ENCODE peak calls at places on chromosomes 7 and 10, in ten cellular contexts. Z is GM12865, L is mammary epithelial cell, J is SK-N-SH, M is endothelial cell, N is IMR-90, R is cardiac muscle cell, B is fibroblast of mammary gland, X is cardiac fibroblast, E is glutamatergic neuron. F is an unnamed sample.

GRCh38 chr10:127569210-127569609 is 20.1 kb downstream of the NPS start:
- DNase-seq in N (no peak), B (no peak), Z (no peak), X (no peak), R (no peak), L (no peak), M (no peak), J (no peak), E (no peak), F (no peak)

GRCh38 chr7:1536768-1537630 is 6.5 kb downstream of the MAFK start:
- DNase-seq in E (peak), J (peak), X (peak), L (peak), Z (no peak), B (peak), M (peak), R (peak), N (peak), F (peak)

GRCh38 chr10:110861930-110862677 is 9.6 kb upstream of the PDCD4 start:
- DNase-seq in B (peak), M (no peak), L (peak), X (no peak), E (no peak), Z (no peak), R (no peak), J (no peak), N (no peak), F (no peak)

GRCh38 chr10:44380829-44381600 is 3.9 kb downstream of the CXCL12 start:
- DNase-seq in E (no peak), Z (no peak), J (peak), L (no peak), N (no peak), B (no peak), X (no peak), M (no peak), R (no peak), F (no peak)

GRCh38 chr10:80196270-80196949 is 8.9 kb downstream of the ANXA11 start:
- DNase-seq in X (no peak), L (peak), R (peak), J (no peak), N (peak), M (no peak), E (no peak), B (peak), Z (peak), F (no peak)

GRCh38 chr7:2796358-2797352 is 47.5 kb downstream of the GNA12 start:
- DNase-seq in J (no peak), M (no peak), X (peak), N (peak), E (no peak), L (no peak), B (peak), Z (no peak), R (no peak), F (no peak)

GRCh38 chr10:60828489-60828852 is 50.2 kb downstream of the CDK1 start:
- DNase-seq in B (no peak), L (no peak), N (peak), E (no peak), M (no peak), J (no peak), Z (no peak), X (peak), R (no peak), F (no peak)

GRCh38 chr10:132632091-132632561 is 94.5 kb downstream of the INPP5A start:
- DNase-seq in L (no peak), J (no peak), E (peak), R (peak), B (no peak), N (no peak), Z (no peak), M (no peak), X (no peak), F (no peak)

GRCh38 chr7:47819054-47819920 is 129.0 kb downstream of the PKD1L1 start:
- DNase-seq in R (peak), E (peak), N (peak), J (peak), L (peak), B (peak), X (peak), Z (peak), M (peak), F (peak)

GRCh38 chr7:149872419-149873073 is 1.2 kb upstream of the ATP6V0E2 start:
- DNase-seq in J (peak), B (peak), N (peak), M (peak), X (peak), E (peak), L (peak), R (peak), Z (peak), F (peak)

GRCh38 chr7:50667789-50668226 is 102.6 kb upstream of the DDC start:
- DNase-seq in R (no peak), M (no peak), E (no peak), L (no peak), J (no peak), N (peak), X (peak), Z (no peak), B (peak), F (no peak)

GRCh38 chr10:79445217-79445707 is at the start of gene ZCCHC24:
- DNase-seq in X (no peak), R (no peak), J (no peak), E (peak), N (no peak), M (peak), L (peak), Z (peak), B (no peak), F (no peak)

GRCh38 chr10:1766049-1766448 is 28.7 kb upstream of the ADARB2 start:
- DNase-seq in X (no peak), B (no peak), M (no peak), N (no peak), L (no peak), J (no peak), E (no peak), Z (no peak), R (no peak), F (no peak)

GRCh38 chr7:124633740-124634139 is 131.9 kb downstream of the GPR37 start:
- DNase-seq in M (no peak), E (no peak), Z (no peak), X (no peak), J (no peak), B (no peak), R (no peak), L (no peak), N (no peak), F (no peak)

GRCh38 chr10:98224509-98224908 is 43.5 kb downstream of the LOXL4 start:
- DNase-seq in L (no peak), X (no peak), N (peak), E (no peak), M (no peak), R (no peak), B (peak), J (no peak), Z (no peak), F (no peak)

GRCh38 chr10:17431871-17432311 is 22.5 kb downstream of the ST8SIA6 start:
- DNase-seq in M (no peak), E (no peak), Z (no peak), X (peak), B (peak), L (peak), R (no peak), J (no peak), N (peak), F (no peak)

GRCh38 chr7:112204072-112204775 is 2.0 kb downstream of the DOCK4 start:
- DNase-seq in E (no peak), X (peak), N (no peak), M (peak), J (peak), B (peak), L (peak), R (no peak), Z (no peak), F (no peak)

GRCh38 chr10:72925951-72926465 is 28.6 kb downstream of the PLA2G12B start:
- DNase-seq in B (no peak), R (no peak), J (no peak), L (no peak), Z (no peak), E (no peak), X (no peak), M (no peak), N (no peak), F (no peak)

GRCh38 chr10:43355749-43356371 is 15.6 kb upstream of the FXYD4 start:
- DNase-seq in N (no peak), Z (no peak), X (no peak), J (no peak), L (peak), R (no peak), E (no peak), M (no peak), B (peak), F (no peak)

GRCh38 chr7:131649003-131649541 is 92.6 kb upstream of the PODXL start:
- DNase-seq in N (no peak), E (no peak), L (no peak), Z (no peak), R (peak), M (no peak), X (peak), J (no peak), B (no peak), F (no peak)

GRCh38 chr7:2117681-2118045 is 115.1 kb downstream of the MAD1L1 start:
- DNase-seq in M (no peak), J (no peak), R (no peak), N (no peak), Z (no peak), X (no peak), L (no peak), B (no peak), E (no peak), F (no peak)

GRCh38 chr10:77981281-77981680 is 48.0 kb downstream of the POLR3A start:
- DNase-seq in B (no peak), R (no peak), Z (no peak), M (no peak), E (no peak), L (no peak), J (no peak), X (no peak), N (no peak), F (no peak)

GRCh38 chr7:99308461-99309074 is 17.1 kb upstream of the ARPC1A start:
- DNase-seq in L (peak), X (no peak), B (peak), N (peak), M (no peak), Z (no peak), R (no peak), J (no peak), E (no peak), F (no peak)

GRCh38 chr7:122626785-122627184 is 72.1 kb downstream of the RNF133 start:
- DNase-seq in N (no peak), X (no peak), Z (no peak), B (no peak), J (no peak), L (no peak), E (no peak), R (no peak), M (no peak), F (no peak)

GRCh38 chr10:43981232-43981631 is 332.6 kb upstream of the ZNF32 start:
- DNase-seq in M (no peak), Z (no peak), R (no peak), L (no peak), N (peak), J (no peak), X (peak), E (no peak), B (peak), F (no peak)

GRCh38 chr7:19114591-19114855 is 2.9 kb downstream of the TWIST1 start:
- DNase-seq in B (peak), Z (no peak), X (peak), E (no peak), J (no peak), R (no peak), L (no peak), M (no peak), N (peak), F (no peak)

GRCh38 chr7:143002106-143002505 is 24.8 kb downstream of the OR9A2 start:
- DNase-seq in R (peak), Z (peak), L (peak), B (peak), X (peak), M (no peak), E (no peak), N (no peak), J (peak), F (no peak)
- TF ChIP-seq CTCF in R (peak), Z (peak), L (peak), B (peak), X (peak), M (no peak), E (no peak), N (peak), J (peak), F (peak)

GRCh38 chr10:5571826-5572225 is 47.1 kb downstream of the CALML3 start:
- DNase-seq in E (no peak), J (no peak), B (no peak), N (no peak), M (no peak), X (no peak), L (no peak), Z (no peak), R (no peak), F (no peak)
- TF ChIP-seq CTCF in E (no peak), J (no peak), B (no peak), N (no peak), M (no peak), X (no peak), L (no peak), Z (no peak), R (no peak), F (no peak)

GRCh38 chr10:93813507-93814465 is 56.0 kb downstream of the LGI1 start:
- DNase-seq in M (peak), E (peak), J (peak), L (peak), Z (peak), B (peak), X (peak), N (peak), R (peak), F (peak)
- TF ChIP-seq CTCF in M (peak), E (peak), J (peak), L (peak), Z (peak), B (peak), X (peak), N (peak), R (peak), F (peak)

DNA sequence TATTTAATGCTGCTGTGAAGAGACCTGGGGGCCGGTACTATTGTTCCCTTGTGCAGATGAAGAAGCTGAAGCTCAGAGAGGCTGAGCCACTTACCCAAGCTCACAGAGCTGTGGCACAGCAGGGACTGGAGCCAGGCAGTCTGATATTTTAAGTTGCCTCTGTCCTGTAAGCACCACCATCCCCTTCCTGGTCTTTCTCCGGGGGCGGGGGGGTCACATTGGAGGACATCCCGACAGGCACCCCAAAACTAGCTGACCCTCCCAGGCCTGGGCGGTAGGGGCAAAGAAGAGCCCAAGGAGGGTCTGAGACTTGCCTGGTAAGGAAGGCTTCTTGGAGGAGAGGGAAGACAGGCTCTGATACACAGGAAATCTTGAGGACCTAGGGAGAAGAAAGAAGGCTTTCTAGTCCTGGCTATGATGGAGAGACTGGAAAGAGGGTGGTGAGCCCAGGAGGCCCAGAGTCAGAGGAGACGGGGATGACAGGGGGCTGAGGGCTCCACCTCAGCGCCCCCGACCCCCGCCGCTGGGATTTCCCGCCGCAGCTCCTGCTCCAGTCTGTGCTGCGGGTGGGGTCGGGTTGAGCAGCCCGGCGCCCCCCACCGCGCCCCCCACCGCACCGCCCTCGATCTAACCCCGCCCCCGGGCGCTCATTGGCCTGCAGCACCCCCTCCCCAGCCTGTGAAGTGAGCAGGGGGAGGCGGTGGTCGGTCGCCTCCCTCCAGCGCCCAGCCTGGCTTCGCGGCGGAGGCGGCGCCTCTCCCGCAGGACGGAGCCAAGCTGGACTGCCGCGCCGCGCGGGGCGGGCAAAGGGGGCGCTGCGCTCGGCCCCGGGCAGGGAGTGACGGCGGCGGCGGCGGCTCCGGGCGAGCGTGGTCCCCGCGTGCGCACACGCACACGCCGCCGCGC is at the start of gene ADCYAP1R1:
- DNase-seq in E (peak), Z (no peak), N (no peak), M (peak), X (no peak), B (no peak), L (no peak), R (peak), J (peak), F (peak)
- TF ChIP-seq CTCF in E (no peak), Z (no peak), N (no peak), M (no peak), X (no peak), B (no peak), L (no peak), R (no peak), J (no peak), F (no peak)

GRCh38 chr7:106964455-106964854 is 80.0 kb upstream of the PRKAR2B start:
- DNase-seq in J (no peak), R (no peak), L (no peak), B (no peak), M (no peak), X (no peak), Z (no peak), N (peak), E (no peak), F (no peak)

GRCh38 chr7:106957766-106958165 is 86.7 kb upstream of the PRKAR2B start:
- DNase-seq in J (no peak), L (peak), Z (no peak), M (no peak), E (no peak), N (no peak), B (no peak), X (no peak), R (no peak), F (peak)

GRCh38 chr7:106962751-106963150 is 81.8 kb upstream of the PRKAR2B start:
- DNase-seq in Z (no peak), R (no peak), E (no peak), N (no peak), L (no peak), X (no peak), B (no peak), J (no peak), M (no peak), F (no peak)

DNA sequence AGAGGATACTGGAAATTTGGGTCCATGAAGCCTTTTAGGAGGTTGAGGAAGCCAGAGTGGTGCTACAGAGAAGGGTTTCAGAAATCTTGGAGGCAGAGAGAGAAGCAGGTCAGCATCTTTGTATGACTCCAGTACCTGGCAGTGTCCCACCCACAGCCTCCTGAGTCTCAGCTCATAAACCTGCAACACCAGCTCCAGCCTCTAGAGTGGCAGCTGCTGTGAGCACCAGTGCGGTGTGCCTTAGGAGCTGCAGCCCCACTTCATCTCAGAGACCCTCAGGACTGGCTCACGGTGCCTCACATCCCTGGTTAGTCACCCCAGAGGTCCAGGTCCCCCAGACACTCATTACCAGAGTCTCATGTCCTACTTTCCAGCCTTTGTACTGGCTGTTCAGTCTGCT is 84.8 kb upstream of the PRKAR2B start:
- DNase-seq in J (no peak), E (peak), R (peak), N (no peak), M (peak), B (no peak), X (no peak), L (no peak), Z (peak), F (peak)
- TF ChIP-seq CTCF in J (peak), E (peak), R (peak), N (no peak), M (peak), B (no peak), X (peak), L (no peak), Z (peak), F (peak)

GRCh38 chr10:100239851-100240250 is 10.5 kb upstream of the CHUK start:
- DNase-seq in E (no peak), Z (no peak), M (no peak), B (no peak), X (no peak), R (no peak), J (no peak), N (no peak), L (no peak), F (no peak)
- TF ChIP-seq CTCF in E (no peak), Z (no peak), M (no peak), B (no peak), X (no peak), R (no peak), J (no peak), N (no peak), L (no peak), F (no peak)

GRCh38 chr10:81546243-81546642 is 328.8 kb upstream of the NRG3 start:
- DNase-seq in R (no peak), N (no peak), Z (no peak), J (no peak), M (no peak), L (no peak), X (no peak), B (no peak), E (no peak), F (no peak)
- TF ChIP-seq CTCF in R (no peak), N (no peak), Z (no peak), J (no peak), M (no peak), L (no peak), X (no peak), B (no peak), E (no peak), F (no peak)

F was measured in BE2C.